ENCODE peak calls at places on chromosome 1, in six cellular contexts. G, V, W, S, A and X are unnamed samples. For H3K4me1, the result is how much of the 10 kb centered on the place peaks cover.

GRCh38 chr1:161193561-161194235 is 5.2 kb downstream of the ADAMTS4 start:
- DNase-seq in S (no peak), A (no peak), V (no peak), W (peak), G (no peak), X (no peak)

GRCh38 chr1:203369666-203370065 is 18.7 kb upstream of the FMOD start:
- DNase-seq in S (no peak), V (no peak), W (no peak), G (no peak), A (no peak), X (no peak)

GRCh38 chr1:241839369-241839990 is 8.5 kb upstream of the EXO1 start:
- DNase-seq in V (no peak), A (no peak), G (no peak), W (no peak), S (no peak), X (no peak)

GRCh38 chr1:216034506-216034905 is 388.7 kb downstream of the USH2A start:
- DNase-seq in S (no peak), A (peak), W (no peak), V (peak), G (peak), X (no peak)

GRCh38 chr1:162139398-162139685 is 69.9 kb downstream of the NOS1AP start:
- DNase-seq in W (no peak), S (no peak), G (no peak), A (no peak), V (no peak), X (no peak)

GRCh38 chr1:24437631-24438396 is 22.2 kb downstream of the NIPAL3 start:
- DNase-seq in A (no peak), G (no peak), V (peak), S (no peak), W (no peak), X (no peak)

GRCh38 chr1:17597651-17598050 is 58.2 kb downstream of the ARHGEF10L start:
- DNase-seq in A (peak), S (no peak), V (no peak), G (no peak), W (no peak), X (peak)

GRCh38 chr1:35069746-35070145 is 9.4 kb upstream of the ZMYM1 start:
- DNase-seq in S (no peak), G (no peak), V (no peak), W (no peak), A (no peak), X (no peak)

DNA sequence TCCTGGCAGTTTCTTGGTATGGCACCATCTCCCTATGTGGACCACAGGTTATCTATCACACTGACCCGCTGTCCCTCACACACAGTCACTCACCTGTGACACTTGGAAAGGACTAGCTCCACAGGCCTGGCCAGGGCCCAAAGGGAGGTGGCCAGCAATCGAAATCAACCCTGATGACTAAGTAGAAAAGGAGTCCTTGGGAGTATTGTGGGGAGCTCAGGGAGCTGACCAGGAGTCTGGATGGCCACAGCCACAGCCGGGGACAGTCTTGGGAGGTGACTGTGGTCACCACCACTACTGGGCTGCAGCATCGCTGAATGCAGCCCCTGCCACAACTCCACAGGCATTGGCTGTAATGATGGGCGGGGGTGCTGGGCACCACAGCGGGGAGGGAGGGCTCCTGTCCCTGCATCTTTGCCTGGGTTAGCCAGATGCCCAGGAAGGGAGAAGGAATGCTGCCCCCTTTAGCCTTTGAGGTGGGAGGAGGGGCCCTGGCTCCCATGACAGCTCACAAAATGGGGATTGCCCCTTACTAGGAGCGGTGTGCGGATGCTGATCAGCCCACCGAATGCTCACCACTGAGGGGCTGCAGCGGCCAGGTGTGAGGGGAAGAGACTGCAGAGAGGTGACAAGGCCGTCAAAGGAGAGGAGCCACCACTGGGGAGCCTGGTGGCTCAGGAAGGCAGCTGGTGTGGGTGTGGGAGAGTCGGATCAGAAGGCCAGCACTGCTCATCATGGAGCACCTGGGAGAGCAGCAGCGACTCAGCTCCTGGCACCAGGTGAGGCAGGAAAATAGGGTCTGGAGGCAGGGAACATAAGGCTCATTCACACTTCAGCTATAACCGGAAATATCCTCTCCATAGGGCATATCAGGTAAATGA is 61.3 kb downstream of the H3-3A start:
- DNase-seq in W (peak), A (no peak), S (no peak), G (no peak), V (no peak), X (peak)
- H3K4me1 ChIP-seq in W (half or more), A (under half), S (under half), G (under half), V (under half), X (under half)

DNA sequence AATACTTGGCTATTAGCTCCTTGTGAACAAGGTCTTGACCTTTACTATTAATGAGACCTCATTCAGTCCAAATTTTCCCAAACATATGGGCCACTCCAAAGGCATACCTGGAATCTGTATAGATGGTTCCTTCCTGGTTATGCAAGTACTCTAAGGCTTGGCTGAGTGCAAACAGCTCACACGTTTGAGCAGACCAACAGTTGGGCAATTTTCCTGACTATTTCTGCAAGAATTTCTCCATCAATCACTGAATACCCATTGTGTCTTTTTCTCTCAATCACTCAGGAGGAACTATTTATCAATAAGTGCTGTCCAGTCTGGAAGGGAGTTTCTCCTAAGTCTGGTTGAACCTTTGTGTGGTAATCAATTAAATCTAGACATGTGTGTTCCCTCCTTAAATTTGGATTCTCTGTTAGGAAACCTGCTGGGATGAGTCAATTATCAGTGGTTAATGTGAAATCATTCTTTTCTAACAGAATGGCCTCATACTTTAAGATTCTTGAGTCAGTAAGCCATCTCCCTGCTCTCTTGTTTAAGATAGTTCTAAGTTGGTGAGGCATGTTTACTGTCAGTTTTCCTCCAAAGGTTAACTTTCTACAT is 6.9 kb upstream of the AADACL3 start:
- DNase-seq in A (peak), W (no peak), G (no peak), S (no peak), V (no peak), X (no peak)
- H3K4me3 ChIP-seq in A (no peak), W (no peak), G (no peak), S (no peak), V (no peak), X (no peak)

GRCh38 chr1:168396508-168396907 is 115.8 kb downstream of the TBX19 start:
- DNase-seq in W (no peak), S (no peak), V (no peak), A (no peak), G (no peak), X (no peak)
- H3K4me1 ChIP-seq in W (under half), S (under half), V (under half), A (under half), G (under half), X (under half)

GRCh38 chr1:59062743-59063142 is 234.2 kb upstream of the FGGY start:
- DNase-seq in S (no peak), W (peak), G (no peak), A (peak), V (peak), X (peak)

GRCh38 chr1:59061876-59062275 is 235.0 kb upstream of the FGGY start:
- DNase-seq in A (peak), S (no peak), W (no peak), V (no peak), G (no peak), X (peak)

GRCh38 chr1:59064592-59064991 is 232.3 kb upstream of the FGGY start:
- DNase-seq in G (no peak), S (no peak), W (no peak), A (no peak), V (no peak), X (no peak)

GRCh38 chr1:59066231-59066630 is 230.7 kb upstream of the FGGY start:
- DNase-seq in V (no peak), G (no peak), W (no peak), A (no peak), S (no peak), X (no peak)

GRCh38 chr1:59063501-59063900 is 233.4 kb upstream of the FGGY start:
- DNase-seq in V (peak), S (no peak), W (no peak), A (no peak), G (peak), X (no peak)
- H3K4me3 ChIP-seq in V (peak), S (no peak), W (no peak), A (no peak), G (no peak), X (no peak)

DNA sequence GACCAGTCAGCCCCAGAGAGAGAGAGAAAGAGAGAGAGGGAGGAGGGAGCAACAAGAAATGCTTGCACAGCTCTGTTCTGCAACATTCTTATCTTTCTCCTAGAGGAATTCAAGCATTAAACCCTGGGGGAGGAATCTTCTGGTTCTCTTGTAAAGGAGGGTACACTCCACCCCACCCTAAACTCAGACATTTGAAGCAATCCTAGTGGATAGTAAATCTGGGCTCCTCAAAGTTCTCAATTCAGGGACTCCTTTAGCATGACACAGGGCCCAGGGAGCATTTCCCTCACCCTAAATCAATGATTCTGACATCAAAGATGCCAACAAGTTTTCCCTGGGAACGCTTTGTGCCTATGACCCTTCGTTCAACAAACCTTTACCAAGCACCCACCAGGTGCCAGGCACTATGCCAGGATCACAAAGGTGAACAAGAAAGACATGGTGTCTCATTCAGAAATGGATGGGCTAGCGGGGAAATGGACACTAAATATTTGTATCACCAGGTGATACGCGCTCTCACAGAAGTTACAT is 11.9 kb upstream of the CAPN2 start:
- DNase-seq in A (no peak), S (no peak), W (no peak), V (no peak), G (no peak), X (no peak)
- H3K4me1 ChIP-seq in A (under half), S (under half), W (under half), V (under half), G (under half), X (under half)

GRCh38 chr1:111990878-111991760 is 1.7 kb upstream of the KCND3 start:
- DNase-seq in G (peak), S (no peak), V (peak), A (peak), W (peak), X (peak)
- H3K4me3 ChIP-seq in G (no peak), S (no peak), V (peak), A (peak), W (peak), X (peak)

GRCh38 chr1:29249170-29249691 is 12.9 kb downstream of the PTPRU start:
- DNase-seq in G (no peak), W (no peak), V (peak), S (no peak), A (peak), X (no peak)
- H3K4me1 ChIP-seq in G (under half), W (under half), V (under half), S (under half), A (under half), X (under half)

GRCh38 chr1:205449254-205449749 is 6.5 kb downstream of the BLACAT1 start:
- DNase-seq in S (no peak), G (no peak), W (no peak), V (no peak), A (no peak), X (no peak)

GRCh38 chr1:205451202-205451601 is 4.6 kb downstream of the BLACAT1 start:
- DNase-seq in W (no peak), V (peak), S (no peak), G (no peak), A (no peak), X (no peak)

GRCh38 chr1:205448540-205449253 is 7.1 kb downstream of the BLACAT1 start:
- DNase-seq in V (peak), W (no peak), A (no peak), G (no peak), S (no peak), X (no peak)

GRCh38 chr1:205450448-205450847 is 5.4 kb downstream of the BLACAT1 start:
- DNase-seq in G (no peak), V (peak), S (no peak), W (no peak), A (no peak), X (no peak)

GRCh38 chr1:205449750-205450443 is 5.9 kb downstream of the BLACAT1 start:
- DNase-seq in A (peak), W (peak), V (peak), G (no peak), S (no peak), X (peak)
- H3K4me3 ChIP-seq in A (no peak), W (no peak), V (peak), G (no peak), S (no peak), X (peak)

GRCh38 chr1:201490708-201491131 is 16.2 kb downstream of the CSRP1 start:
- DNase-seq in S (no peak), G (no peak), A (no peak), V (no peak), W (no peak), X (no peak)
- H3K4me1 ChIP-seq in S (under half), G (under half), A (under half), V (under half), W (half or more), X (under half)